ENCODE peak calls at places on chromosomes 2 and 18, in seven cellular contexts. One of them, this sample, is unnamed.
A peak's percentile ranks its signal among the peaks of the same experiment; 100 is the strongest.

GRCh38 chr2:236169741-236170654 is 1.8 kb upstream of the GBX2 start:
- DNase-seq in mesendoderm: no peak
- DNase-seq in IMR-90: no peak
- DNase-seq in neuronal stem cell: peak; percentile 48
- DNase-seq in H1: peak; percentile 62
- DNase-seq in H9: no peak
- DNase-seq in trophoblast cell: no peak
- DNase-seq in this sample: no peak

GRCh38 chr18:48824231-48824970 is 126.4 kb downstream of the SMAD7 start:
- DNase-seq in mesendoderm: no peak
- DNase-seq in IMR-90: no peak
- DNase-seq in neuronal stem cell: no peak
- DNase-seq in H1: peak; percentile 22
- DNase-seq in H9: peak; percentile 5
- DNase-seq in trophoblast cell: no peak
- DNase-seq in this sample: no peak

GRCh38 chr18:69689081-69689759 is 258.5 kb downstream of the CD226 start:
- DNase-seq in mesendoderm: no peak
- DNase-seq in IMR-90: peak; percentile 43
- DNase-seq in neuronal stem cell: no peak
- DNase-seq in H1: no peak
- DNase-seq in H9: no peak
- DNase-seq in trophoblast cell: no peak
- DNase-seq in this sample: peak; percentile 11

GRCh38 chr2:121470917-121471316 is 59.8 kb upstream of the RNU4ATAC start:
- DNase-seq in mesendoderm: peak; percentile 59
- DNase-seq in IMR-90: no peak
- DNase-seq in neuronal stem cell: no peak
- DNase-seq in H1: no peak
- DNase-seq in H9: no peak
- DNase-seq in trophoblast cell: peak; percentile 12
- DNase-seq in this sample: no peak

GRCh38 chr18:41850781-41851180 is 104.3 kb upstream of the PIK3C3 start:
- DNase-seq in mesendoderm: no peak
- DNase-seq in IMR-90: no peak
- DNase-seq in neuronal stem cell: no peak
- DNase-seq in H1: no peak
- DNase-seq in H9: no peak
- DNase-seq in trophoblast cell: peak; percentile 19
- DNase-seq in this sample: no peak

GRCh38 chr2:21443494-21444105 is 319.8 kb downstream of the TDRD15 start:
- DNase-seq in mesendoderm: peak; percentile 40
- DNase-seq in IMR-90: peak; percentile 22
- DNase-seq in neuronal stem cell: no peak
- DNase-seq in H1: no peak
- DNase-seq in H9: no peak
- DNase-seq in trophoblast cell: no peak
- DNase-seq in this sample: no peak

GRCh38 chr18:48330016-48330991 is 78.9 kb downstream of the ZBTB7C start:
- DNase-seq in mesendoderm: no peak
- DNase-seq in IMR-90: peak; percentile 69
- DNase-seq in neuronal stem cell: no peak
- DNase-seq in H1: no peak
- DNase-seq in H9: no peak
- DNase-seq in trophoblast cell: no peak
- DNase-seq in this sample: peak; percentile 77

GRCh38 chr2:48249093-48249492 is 280.9 kb upstream of the STON1 start:
- DNase-seq in mesendoderm: no peak
- DNase-seq in IMR-90: peak; percentile 77
- DNase-seq in neuronal stem cell: no peak
- DNase-seq in H1: no peak
- DNase-seq in H9: no peak
- DNase-seq in trophoblast cell: no peak
- DNase-seq in this sample: peak; percentile 68

GRCh38 chr18:49784427-49785185 is 28.7 kb downstream of the ACAA2 start:
- DNase-seq in mesendoderm: no peak
- DNase-seq in IMR-90: peak; percentile 18
- DNase-seq in neuronal stem cell: no peak
- DNase-seq in H1: no peak
- DNase-seq in H9: no peak
- DNase-seq in trophoblast cell: peak; percentile 15
- DNase-seq in this sample: no peak

GRCh38 chr2:239377591-239377990 is 23.2 kb downstream of the HDAC4 start:
- DNase-seq in mesendoderm: no peak
- DNase-seq in IMR-90: no peak
- DNase-seq in neuronal stem cell: no peak
- DNase-seq in H1: no peak
- DNase-seq in H9: no peak
- DNase-seq in trophoblast cell: no peak
- DNase-seq in this sample: no peak

GRCh38 chr2:42622943-42623676 is 54.7 kb downstream of the MTA3 start:
- DNase-seq in mesendoderm: peak; percentile 75
- DNase-seq in IMR-90: no peak
- DNase-seq in neuronal stem cell: no peak
- DNase-seq in H1: no peak
- DNase-seq in H9: peak; percentile 43
- DNase-seq in trophoblast cell: no peak
- DNase-seq in this sample: no peak

GRCh38 chr2:134142903-134143302 is 111.0 kb upstream of the MGAT5 start:
- DNase-seq in mesendoderm: peak; percentile 95
- DNase-seq in IMR-90: peak; percentile 39
- DNase-seq in neuronal stem cell: no peak
- DNase-seq in H1: no peak
- DNase-seq in H9: no peak
- DNase-seq in trophoblast cell: peak; percentile 79
- DNase-seq in this sample: no peak

GRCh38 chr18:45792551-45793294 is 32.8 kb upstream of the SIGLEC15 start:
- DNase-seq in mesendoderm: no peak
- DNase-seq in IMR-90: peak; percentile 49
- DNase-seq in neuronal stem cell: no peak
- DNase-seq in H1: no peak
- DNase-seq in H9: no peak
- DNase-seq in trophoblast cell: no peak
- DNase-seq in this sample: no peak

GRCh38 chr2:18792226-18792629 is 202.9 kb upstream of the NT5C1B start:
- DNase-seq in mesendoderm: no peak
- DNase-seq in IMR-90: no peak
- DNase-seq in neuronal stem cell: no peak
- DNase-seq in H1: no peak
- DNase-seq in H9: no peak
- DNase-seq in trophoblast cell: no peak
- DNase-seq in this sample: peak; percentile 4

GRCh38 chr2:218732761-218733158 is 22.1 kb downstream of the TTLL4 start:
- DNase-seq in mesendoderm: no peak
- DNase-seq in IMR-90: peak; percentile 49
- DNase-seq in neuronal stem cell: no peak
- DNase-seq in H1: no peak
- DNase-seq in H9: no peak
- DNase-seq in trophoblast cell: peak; percentile 66
- DNase-seq in this sample: peak; percentile 60

GRCh38 chr2:239239607-239240479 is 161.0 kb downstream of the HDAC4 start:
- DNase-seq in mesendoderm: no peak
- DNase-seq in IMR-90: peak; percentile 53
- DNase-seq in neuronal stem cell: no peak
- DNase-seq in H1: no peak
- DNase-seq in H9: no peak
- DNase-seq in trophoblast cell: no peak
- DNase-seq in this sample: no peak

GRCh38 chr2:70141754-70142589 is 48.8 kb downstream of the C2orf42 start:
- DNase-seq in mesendoderm: peak; percentile 79
- DNase-seq in IMR-90: peak; percentile 38
- DNase-seq in neuronal stem cell: peak; percentile 61
- DNase-seq in H1: peak; percentile 81
- DNase-seq in H9: peak; percentile 70
- DNase-seq in trophoblast cell: peak; percentile 73
- DNase-seq in this sample: peak; percentile 70

GRCh38 chr2:239432174-239432573 is 31.4 kb upstream of the HDAC4 start:
- DNase-seq in mesendoderm: no peak
- DNase-seq in IMR-90: no peak
- DNase-seq in neuronal stem cell: no peak
- DNase-seq in H1: no peak
- DNase-seq in H9: no peak
- DNase-seq in trophoblast cell: no peak
- DNase-seq in this sample: no peak

GRCh38 chr2:134657650-134658250 is 61.0 kb downstream of the TMEM163 start:
- DNase-seq in mesendoderm: peak; percentile 52
- DNase-seq in IMR-90: no peak
- DNase-seq in neuronal stem cell: no peak
- DNase-seq in H1: peak; percentile 68
- DNase-seq in H9: peak; percentile 43
- DNase-seq in trophoblast cell: peak; percentile 11
- DNase-seq in this sample: no peak

GRCh38 chr2:75361486-75361885 is 162.2 kb upstream of the TACR1 start:
- DNase-seq in mesendoderm: no peak
- DNase-seq in IMR-90: no peak
- DNase-seq in neuronal stem cell: no peak
- DNase-seq in H1: no peak
- DNase-seq in H9: no peak
- DNase-seq in trophoblast cell: peak; percentile 20
- DNase-seq in this sample: no peak

GRCh38 chr2:32227492-32227891 is 37.2 kb downstream of the NLRC4 start:
- DNase-seq in mesendoderm: no peak
- DNase-seq in IMR-90: no peak
- DNase-seq in neuronal stem cell: no peak
- DNase-seq in H1: no peak
- DNase-seq in H9: no peak
- DNase-seq in trophoblast cell: peak; percentile 79
- DNase-seq in this sample: no peak

GRCh38 chr2:171227066-171227782 is 66.5 kb upstream of the TLK1 start:
- DNase-seq in mesendoderm: no peak
- DNase-seq in IMR-90: peak; percentile 26
- DNase-seq in neuronal stem cell: no peak
- DNase-seq in H1: no peak
- DNase-seq in H9: no peak
- DNase-seq in trophoblast cell: no peak
- DNase-seq in this sample: no peak

GRCh38 chr2:234496442-234496834 is 443 bp downstream of the ARL4C start:
- DNase-seq in mesendoderm: peak; percentile 47
- DNase-seq in IMR-90: no peak
- DNase-seq in neuronal stem cell: no peak
- DNase-seq in H1: peak; percentile 65
- DNase-seq in H9: no peak
- DNase-seq in trophoblast cell: peak; percentile 62
- DNase-seq in this sample: no peak

GRCh38 chr2:148814853-148815419 is 60.1 kb upstream of the KIF5C start:
- DNase-seq in mesendoderm: no peak
- DNase-seq in IMR-90: peak; percentile 29
- DNase-seq in neuronal stem cell: no peak
- DNase-seq in H1: peak; percentile 26
- DNase-seq in H9: no peak
- DNase-seq in trophoblast cell: no peak
- DNase-seq in this sample: no peak

GRCh38 chr2:241445426-241445825 is 63.0 kb downstream of the STK25 start:
- DNase-seq in mesendoderm: no peak
- DNase-seq in IMR-90: no peak
- DNase-seq in neuronal stem cell: no peak
- DNase-seq in H1: no peak
- DNase-seq in H9: no peak
- DNase-seq in trophoblast cell: peak; percentile 25
- DNase-seq in this sample: no peak

GRCh38 chr2:27932396-27932795 is 41.9 kb downstream of the BABAM2 start:
- DNase-seq in mesendoderm: peak; percentile 33
- DNase-seq in IMR-90: peak; percentile 64
- DNase-seq in neuronal stem cell: no peak
- DNase-seq in H1: no peak
- DNase-seq in H9: no peak
- DNase-seq in trophoblast cell: peak; percentile 53
- DNase-seq in this sample: peak; percentile 15

GRCh38 chr2:148513425-148513824 is 131.1 kb upstream of the EPC2 start:
- DNase-seq in mesendoderm: no peak
- DNase-seq in IMR-90: no peak
- DNase-seq in neuronal stem cell: no peak
- DNase-seq in H1: no peak
- DNase-seq in H9: no peak
- DNase-seq in trophoblast cell: no peak
- DNase-seq in this sample: no peak

GRCh38 chr18:26532367-26533340 is 15.7 kb downstream of the KCTD1 start:
- DNase-seq in mesendoderm: peak; percentile 71
- DNase-seq in IMR-90: peak; percentile 46
- DNase-seq in neuronal stem cell: no peak
- DNase-seq in H1: no peak
- DNase-seq in H9: peak; percentile 50
- DNase-seq in trophoblast cell: no peak
- DNase-seq in this sample: no peak

GRCh38 chr2:236997086-236997485 is 88.6 kb upstream of the COPS8 start:
- DNase-seq in mesendoderm: peak; percentile 37
- DNase-seq in IMR-90: no peak
- DNase-seq in neuronal stem cell: no peak
- DNase-seq in H1: no peak
- DNase-seq in H9: no peak
- DNase-seq in trophoblast cell: no peak
- DNase-seq in this sample: no peak

GRCh38 chr2:160616149-160616548 is 122.5 kb upstream of the RBMS1 start:
- DNase-seq in mesendoderm: no peak
- DNase-seq in IMR-90: no peak
- DNase-seq in neuronal stem cell: no peak
- DNase-seq in H1: no peak
- DNase-seq in H9: no peak
- DNase-seq in trophoblast cell: no peak
- DNase-seq in this sample: no peak

GRCh38 chr2:160621748-160622147 is 128.1 kb upstream of the RBMS1 start:
- DNase-seq in mesendoderm: no peak
- DNase-seq in IMR-90: peak; percentile 68
- DNase-seq in neuronal stem cell: no peak
- DNase-seq in H1: no peak
- DNase-seq in H9: no peak
- DNase-seq in trophoblast cell: no peak
- DNase-seq in this sample: peak; percentile 34
- H2BK5ac ChIP-seq in mesendoderm: no peak overlapping the region
- H2BK5ac ChIP-seq in IMR-90: no peak overlapping the region
- H2BK5ac ChIP-seq in neuronal stem cell: no peak overlapping the region
- H2BK5ac ChIP-seq in H1: no peak overlapping the region
- H2BK5ac ChIP-seq in H9: no peak overlapping the region
- H2BK5ac ChIP-seq in trophoblast cell: no peak overlapping the region
- H2BK5ac ChIP-seq in this sample: no peak overlapping the region

GRCh38 chr18:24567199-24567598 is 106.8 kb downstream of the HRH4 start:
- DNase-seq in mesendoderm: peak; percentile 67
- DNase-seq in IMR-90: peak; percentile 59
- DNase-seq in neuronal stem cell: no peak
- DNase-seq in H1: peak; percentile 29
- DNase-seq in H9: no peak
- DNase-seq in trophoblast cell: peak; percentile 11
- DNase-seq in this sample: peak; percentile 39
- H3K23ac ChIP-seq in mesendoderm: no peak overlapping the region
- H3K23ac ChIP-seq in IMR-90: no peak overlapping the region
- H3K23ac ChIP-seq in neuronal stem cell: no peak overlapping the region
- H3K23ac ChIP-seq in H1: no peak overlapping the region
- H3K23ac ChIP-seq in H9: no peak overlapping the region
- H3K23ac ChIP-seq in trophoblast cell: no peak overlapping the region
- H3K23ac ChIP-seq in this sample: no peak overlapping the region

GRCh38 chr2:47088371-47089082 is 66.6 kb downstream of the STPG4 start:
- DNase-seq in mesendoderm: peak; percentile 91
- DNase-seq in IMR-90: peak; percentile 56
- DNase-seq in neuronal stem cell: no peak
- DNase-seq in H1: no peak
- DNase-seq in H9: peak; percentile 52
- DNase-seq in trophoblast cell: no peak
- DNase-seq in this sample: peak; percentile 65
- H3K4me2 ChIP-seq in mesendoderm: no peak overlapping the region
- H3K4me2 ChIP-seq in IMR-90: no peak overlapping the region
- H3K4me2 ChIP-seq in neuronal stem cell: no peak overlapping the region
- H3K4me2 ChIP-seq in H1: no peak overlapping the region
- H3K4me2 ChIP-seq in H9: no peak overlapping the region
- H3K4me2 ChIP-seq in trophoblast cell: no peak overlapping the region
- H3K4me2 ChIP-seq in this sample: no peak overlapping the region

GRCh38 chr18:40412410-40412809 is 1542.6 kb upstream of the PIK3C3 start:
- DNase-seq in mesendoderm: no peak
- DNase-seq in IMR-90: no peak
- DNase-seq in neuronal stem cell: no peak
- DNase-seq in H1: no peak
- DNase-seq in H9: no peak
- DNase-seq in trophoblast cell: no peak
- DNase-seq in this sample: no peak
- H2BK5ac ChIP-seq in mesendoderm: no peak overlapping the region
- H2BK5ac ChIP-seq in IMR-90: no peak overlapping the region
- H2BK5ac ChIP-seq in neuronal stem cell: no peak overlapping the region
- H2BK5ac ChIP-seq in H1: no peak overlapping the region
- H2BK5ac ChIP-seq in H9: no peak overlapping the region
- H2BK5ac ChIP-seq in trophoblast cell: no peak overlapping the region
- H2BK5ac ChIP-seq in this sample: no peak overlapping the region